ENCODE peak calls at places on chromosomes 11 and 22, in ten cellular contexts. One of them, this sample, is unnamed.
A peak's percentile ranks its signal among the peaks of the same experiment; 100 is the strongest.

GRCh38 chr11:61598383-61598782 is 17.5 kb upstream of the SYT7 start:
- DNase-seq in CD4-positive, alpha-beta T cell: no peak
- DNase-seq in nephron progenitor cell: no peak
- DNase-seq in NB4: no peak
- DNase-seq in A172: no peak
- DNase-seq in C1 segment of cervical spinal cord: no peak
- DNase-seq in astrocyte: no peak
- DNase-seq in SK-N-SH: no peak
- DNase-seq in activated T-helper 2 cell treated with anti-CD3 and anti-CD28 coated beads, Interferon-gamma antibody, Interleukin-2, Interleukin-4, amounts not matched to agents 10 μg/mL and 5 μg/mL and 100 μg/mL, durations not matched to agents 14 hours and 24 hours and 36 hours: no peak
- DNase-seq in HT1080: no peak
- DNase-seq in this sample: no peak

GRCh38 chr22:36331912-36332622 is 55.7 kb downstream of the MYH9 start:
- DNase-seq in C1 segment of cervical spinal cord: peak; percentile 42
- DNase-seq in HT1080: peak; percentile 78
- DNase-seq in SK-N-SH: peak; percentile 90
- DNase-seq in nephron progenitor cell: no peak
- DNase-seq in astrocyte: no peak
- DNase-seq in activated T-helper 2 cell treated with anti-CD3 and anti-CD28 coated beads, Interferon-gamma antibody, Interleukin-2, Interleukin-4, amounts not matched to agents 10 μg/mL and 5 μg/mL and 100 μg/mL, durations not matched to agents 14 hours and 24 hours and 36 hours: peak; percentile 61
- DNase-seq in CD4-positive, alpha-beta T cell: peak; percentile 50
- DNase-seq in NB4: peak; percentile 83
- DNase-seq in A172: no peak
- DNase-seq in this sample: peak; percentile 81

GRCh38 chr22:18070556-18071306 is 7.1 kb upstream of the PEX26 start:
- DNase-seq in astrocyte: no peak
- DNase-seq in nephron progenitor cell: no peak
- DNase-seq in NB4: no peak
- DNase-seq in HT1080: no peak
- DNase-seq in C1 segment of cervical spinal cord: no peak
- DNase-seq in activated T-helper 2 cell treated with anti-CD3 and anti-CD28 coated beads, Interferon-gamma antibody, Interleukin-2, Interleukin-4, amounts not matched to agents 10 μg/mL and 5 μg/mL and 100 μg/mL, durations not matched to agents 14 hours and 24 hours and 36 hours: no peak
- DNase-seq in CD4-positive, alpha-beta T cell: no peak
- DNase-seq in SK-N-SH: no peak
- DNase-seq in A172: no peak
- DNase-seq in this sample: no peak

GRCh38 chr22:37416806-37417205 is 10.5 kb downstream of the ELFN2 start:
- DNase-seq in HT1080: no peak
- DNase-seq in C1 segment of cervical spinal cord: no peak
- DNase-seq in A172: no peak
- DNase-seq in astrocyte: no peak
- DNase-seq in NB4: peak; percentile 73
- DNase-seq in nephron progenitor cell: peak; percentile 39
- DNase-seq in SK-N-SH: peak; percentile 66
- DNase-seq in activated T-helper 2 cell treated with anti-CD3 and anti-CD28 coated beads, Interferon-gamma antibody, Interleukin-2, Interleukin-4, amounts not matched to agents 10 μg/mL and 5 μg/mL and 100 μg/mL, durations not matched to agents 14 hours and 24 hours and 36 hours: peak; percentile 65
- DNase-seq in CD4-positive, alpha-beta T cell: peak; percentile 14
- DNase-seq in this sample: peak; percentile 27

GRCh38 chr22:19984201-19984753 is 32.3 kb downstream of the ARVCF start:
- DNase-seq in C1 segment of cervical spinal cord: no peak
- DNase-seq in A172: peak; percentile 73
- DNase-seq in activated T-helper 2 cell treated with anti-CD3 and anti-CD28 coated beads, Interferon-gamma antibody, Interleukin-2, Interleukin-4, amounts not matched to agents 10 μg/mL and 5 μg/mL and 100 μg/mL, durations not matched to agents 14 hours and 24 hours and 36 hours: no peak
- DNase-seq in SK-N-SH: no peak
- DNase-seq in astrocyte: peak; percentile 68
- DNase-seq in CD4-positive, alpha-beta T cell: no peak
- DNase-seq in nephron progenitor cell: no peak
- DNase-seq in NB4: no peak
- DNase-seq in HT1080: peak; percentile 83
- DNase-seq in this sample: no peak

GRCh38 chr11:78266451-78266850 is 77.7 kb downstream of the USP35 start:
- DNase-seq in astrocyte: no peak
- DNase-seq in C1 segment of cervical spinal cord: no peak
- DNase-seq in A172: no peak
- DNase-seq in SK-N-SH: no peak
- DNase-seq in HT1080: no peak
- DNase-seq in nephron progenitor cell: no peak
- DNase-seq in CD4-positive, alpha-beta T cell: no peak
- DNase-seq in NB4: no peak
- DNase-seq in activated T-helper 2 cell treated with anti-CD3 and anti-CD28 coated beads, Interferon-gamma antibody, Interleukin-2, Interleukin-4, amounts not matched to agents 10 μg/mL and 5 μg/mL and 100 μg/mL, durations not matched to agents 14 hours and 24 hours and 36 hours: no peak
- DNase-seq in this sample: no peak

GRCh38 chr11:94925422-94926270 is 47.7 kb downstream of the CWC15 start:
- DNase-seq in HT1080: no peak
- DNase-seq in C1 segment of cervical spinal cord: no peak
- DNase-seq in astrocyte: no peak
- DNase-seq in A172: no peak
- DNase-seq in NB4: no peak
- DNase-seq in CD4-positive, alpha-beta T cell: no peak
- DNase-seq in nephron progenitor cell: no peak
- DNase-seq in activated T-helper 2 cell treated with anti-CD3 and anti-CD28 coated beads, Interferon-gamma antibody, Interleukin-2, Interleukin-4, amounts not matched to agents 10 μg/mL and 5 μg/mL and 100 μg/mL, durations not matched to agents 14 hours and 24 hours and 36 hours: no peak
- DNase-seq in SK-N-SH: no peak
- DNase-seq in this sample: no peak

GRCh38 chr11:13117344-13117743 is 108.2 kb downstream of the RASSF10 start:
- DNase-seq in HT1080: no peak
- DNase-seq in nephron progenitor cell: no peak
- DNase-seq in activated T-helper 2 cell treated with anti-CD3 and anti-CD28 coated beads, Interferon-gamma antibody, Interleukin-2, Interleukin-4, amounts not matched to agents 10 μg/mL and 5 μg/mL and 100 μg/mL, durations not matched to agents 14 hours and 24 hours and 36 hours: no peak
- DNase-seq in SK-N-SH: no peak
- DNase-seq in A172: no peak
- DNase-seq in CD4-positive, alpha-beta T cell: no peak
- DNase-seq in astrocyte: no peak
- DNase-seq in C1 segment of cervical spinal cord: no peak
- DNase-seq in NB4: no peak
- DNase-seq in this sample: no peak

GRCh38 chr11:72239296-72239848 is 4.6 kb downstream of the PHOX2A start:
- DNase-seq in nephron progenitor cell: peak; percentile 34
- DNase-seq in activated T-helper 2 cell treated with anti-CD3 and anti-CD28 coated beads, Interferon-gamma antibody, Interleukin-2, Interleukin-4, amounts not matched to agents 10 μg/mL and 5 μg/mL and 100 μg/mL, durations not matched to agents 14 hours and 24 hours and 36 hours: no peak
- DNase-seq in SK-N-SH: peak; percentile 72
- DNase-seq in HT1080: no peak
- DNase-seq in C1 segment of cervical spinal cord: no peak
- DNase-seq in astrocyte: peak; percentile 41
- DNase-seq in A172: no peak
- DNase-seq in CD4-positive, alpha-beta T cell: no peak
- DNase-seq in NB4: peak; percentile 59
- DNase-seq in this sample: no peak

GRCh38 chr11:33258631-33259184 is 1.5 kb downstream of the HIPK3 start:
- DNase-seq in nephron progenitor cell: no peak
- DNase-seq in NB4: no peak
- DNase-seq in A172: peak; percentile 54
- DNase-seq in C1 segment of cervical spinal cord: peak; percentile 41
- DNase-seq in HT1080: no peak
- DNase-seq in CD4-positive, alpha-beta T cell: peak; percentile 11
- DNase-seq in activated T-helper 2 cell treated with anti-CD3 and anti-CD28 coated beads, Interferon-gamma antibody, Interleukin-2, Interleukin-4, amounts not matched to agents 10 μg/mL and 5 μg/mL and 100 μg/mL, durations not matched to agents 14 hours and 24 hours and 36 hours: no peak
- DNase-seq in SK-N-SH: no peak
- DNase-seq in astrocyte: peak; percentile 66
- DNase-seq in this sample: peak; percentile 72

GRCh38 chr11:101129203-101129943 is at the start of gene PGR:
- DNase-seq in astrocyte: no peak
- DNase-seq in nephron progenitor cell: peak; percentile 42
- DNase-seq in SK-N-SH: peak; percentile 15
- DNase-seq in activated T-helper 2 cell treated with anti-CD3 and anti-CD28 coated beads, Interferon-gamma antibody, Interleukin-2, Interleukin-4, amounts not matched to agents 10 μg/mL and 5 μg/mL and 100 μg/mL, durations not matched to agents 14 hours and 24 hours and 36 hours: no peak
- DNase-seq in NB4: no peak
- DNase-seq in CD4-positive, alpha-beta T cell: no peak
- DNase-seq in A172: no peak
- DNase-seq in C1 segment of cervical spinal cord: peak; percentile 6
- DNase-seq in HT1080: no peak
- DNase-seq in this sample: no peak

GRCh38 chr11:114773541-114774338 is 95.4 kb downstream of the NXPE2 start:
- DNase-seq in NB4: no peak
- DNase-seq in SK-N-SH: no peak
- DNase-seq in C1 segment of cervical spinal cord: no peak
- DNase-seq in A172: no peak
- DNase-seq in astrocyte: no peak
- DNase-seq in activated T-helper 2 cell treated with anti-CD3 and anti-CD28 coated beads, Interferon-gamma antibody, Interleukin-2, Interleukin-4, amounts not matched to agents 10 μg/mL and 5 μg/mL and 100 μg/mL, durations not matched to agents 14 hours and 24 hours and 36 hours: no peak
- DNase-seq in nephron progenitor cell: no peak
- DNase-seq in CD4-positive, alpha-beta T cell: no peak
- DNase-seq in HT1080: no peak
- DNase-seq in this sample: no peak

This sample was measured in Kasumi-1.